ENCODE peak calls at places on chromosome 9, in seven cellular contexts. J, R, U, O, V, E and P are unnamed samples.

GRCh38 chr9:95587071-95587964 is 70.5 kb upstream of the PTCH1 start:
- DNase-seq in J (no peak), R (no peak), U (no peak), O (no peak), V (no peak), E (no peak), P (no peak)

GRCh38 chr9:17764306-17764705 is 185.4 kb downstream of the SH3GL2 start:
- DNase-seq in J (no peak), R (no peak), U (no peak), O (no peak), V (no peak), E (no peak), P (no peak)

GRCh38 chr9:73114958-73115357 is 36.7 kb upstream of the ANXA1 start:
- DNase-seq in J (no peak), R (no peak), U (no peak), O (no peak), V (no peak), E (no peak), P (no peak)

GRCh38 chr9:116952434-116952805 is 265.3 kb downstream of the TRIM32 start:
- DNase-seq in J (no peak), R (no peak), U (no peak), O (no peak), V (no peak), E (peak; percentile 85), P (no peak)

GRCh38 chr9:93678199-93679019 is 102.0 kb downstream of the PHF2 start:
- DNase-seq in J (peak; percentile 13), R (peak; percentile 29), U (no peak), O (no peak), V (no peak), E (no peak), P (peak; percentile 55)

GRCh38 chr9:110069326-110070248 is 138.4 kb downstream of the C9orf152 start:
- DNase-seq in J (no peak), R (no peak), U (no peak), O (peak; percentile 84), V (peak; percentile 96), E (peak; percentile 17), P (peak; percentile 78)

GRCh38 chr9:122265265-122265900 is 701 bp downstream of the MRRF start:
- DNase-seq in J (no peak), R (no peak), U (peak; percentile 81), O (peak; percentile 28), V (peak; percentile 6), E (peak; percentile 39), P (no peak)

GRCh38 chr9:19087601-19088000 is 15.1 kb downstream of the HAUS6 start:
- DNase-seq in J (no peak), R (peak; percentile 78), U (peak; percentile 28), O (peak; percentile 91), V (peak; percentile 59), E (peak; percentile 83), P (no peak)

GRCh38 chr9:96193356-96193755 is 108.6 kb downstream of the HSD17B3 start:
- DNase-seq in J (no peak), R (no peak), U (no peak), O (no peak), V (no peak), E (no peak), P (no peak)

GRCh38 chr9:122251351-122251750 is 13.3 kb downstream of the RBM18 start:
- DNase-seq in J (no peak), R (no peak), U (no peak), O (no peak), V (no peak), E (peak; percentile 52), P (no peak)

GRCh38 chr9:87285183-87285582 is 212.5 kb upstream of the DAPK1 start:
- DNase-seq in J (peak; percentile 82), R (no peak), U (no peak), O (peak; percentile 61), V (peak; percentile 23), E (no peak), P (no peak)

GRCh38 chr9:1173211-1173610 is 123.1 kb downstream of the DMRT2 start:
- DNase-seq in J (no peak), R (no peak), U (no peak), O (no peak), V (no peak), E (no peak), P (no peak)

GRCh38 chr9:14678776-14679175 is 14.5 kb downstream of the ZDHHC21 start:
- DNase-seq in J (no peak), R (no peak), U (no peak), O (no peak), V (no peak), E (no peak), P (no peak)

GRCh38 chr9:78769684-78770083 is 472.8 kb downstream of the PSAT1 start:
- DNase-seq in J (no peak), R (no peak), U (no peak), O (no peak), V (no peak), E (peak; percentile 40), P (no peak)

GRCh38 chr9:83483223-83483622 is 55.0 kb downstream of the FRMD3 start:
- DNase-seq in J (no peak), R (no peak), U (no peak), O (no peak), V (no peak), E (no peak), P (no peak)

GRCh38 chr9:136695955-136696354 is 8.7 kb upstream of the AGPAT2 start:
- DNase-seq in J (no peak), R (peak; percentile 33), U (peak; percentile 34), O (no peak), V (no peak), E (no peak), P (no peak)

GRCh38 chr9:138022121-138022741 is 144.6 kb downstream of the CACNA1B start:
- DNase-seq in J (peak; percentile 23), R (no peak), U (peak; percentile 40), O (peak; percentile 16), V (no peak), E (peak; percentile 15), P (peak; percentile 55)

GRCh38 chr9:81182421-81182820 is 506.9 kb downstream of the TLE1 start:
- DNase-seq in J (no peak), R (no peak), U (no peak), O (peak; percentile 66), V (peak; percentile 77), E (peak; percentile 40), P (no peak)

GRCh38 chr9:11506980-11507379 is 894.2 kb upstream of the PTPRD start:
- DNase-seq in J (no peak), R (no peak), U (no peak), O (no peak), V (no peak), E (no peak), P (no peak)

GRCh38 chr9:116541402-116541801 is 145.7 kb upstream of the TRIM32 start:
- DNase-seq in J (no peak), R (no peak), U (peak; percentile 1), O (no peak), V (no peak), E (no peak), P (no peak)

GRCh38 chr9:16868706-16869105 is 1.8 kb downstream of the BNC2 start:
- DNase-seq in J (no peak), R (no peak), U (no peak), O (peak; percentile 56), V (peak; percentile 28), E (no peak), P (no peak)

GRCh38 chr9:77011973-77012817 is 7.3 kb upstream of the FOXB2 start:
- DNase-seq in J (peak; percentile 53), R (peak; percentile 69), U (peak; percentile 72), O (peak; percentile 48), V (peak; percentile 29), E (no peak), P (no peak)

GRCh38 chr9:1673300-1673699 is 341.8 kb upstream of the SMARCA2 start:
- DNase-seq in J (no peak), R (no peak), U (no peak), O (no peak), V (no peak), E (no peak), P (no peak)

GRCh38 chr9:111287127-111287526 is 42.9 kb downstream of the OR2K2 start:
- DNase-seq in J (no peak), R (no peak), U (no peak), O (peak; percentile 62), V (peak; percentile 82), E (peak; percentile 36), P (no peak)

GRCh38 chr9:88605500-88606172 is 70.7 kb downstream of the NXNL2 start:
- DNase-seq in J (no peak), R (no peak), U (no peak), O (peak; percentile 74), V (peak; percentile 54), E (no peak), P (no peak)

GRCh38 chr9:87872079-87872624 is 10.5 kb upstream of the SPATA31E1 start:
- DNase-seq in J (no peak), R (no peak), U (no peak), O (no peak), V (peak; percentile 36), E (no peak), P (peak; percentile 91)

GRCh38 chr9:35603506-35603985 is 1.5 kb upstream of the TESK1 start:
- DNase-seq in J (peak; percentile 56), R (peak; percentile 76), U (no peak), O (peak; percentile 93), V (peak; percentile 86), E (peak; percentile 53), P (peak; percentile 95)
- H3K4me3 ChIP-seq in J (peak overlapping the region; percentile 76), R (peak overlapping the region; percentile 45), U (peak overlapping the region; percentile 68), O (peak overlapping the region; percentile 50), V (peak overlapping the region; percentile 38), E (peak overlapping the region; percentile 52), P (peak overlapping the region; percentile 90)

GRCh38 chr9:99825158-99826046 is 3.7 kb downstream of the NR4A3 start:
- DNase-seq in J (no peak), R (peak; percentile 40), U (peak; percentile 25), O (no peak), V (no peak), E (no peak), P (no peak)
- H3K4me3 ChIP-seq in J (peak overlapping the region; percentile 81), R (no peak overlapping the region), U (no peak overlapping the region), O (peak overlapping the region; percentile 89), V (no peak overlapping the region), E (no peak overlapping the region), P (peak overlapping the region; percentile 87)

DNA sequence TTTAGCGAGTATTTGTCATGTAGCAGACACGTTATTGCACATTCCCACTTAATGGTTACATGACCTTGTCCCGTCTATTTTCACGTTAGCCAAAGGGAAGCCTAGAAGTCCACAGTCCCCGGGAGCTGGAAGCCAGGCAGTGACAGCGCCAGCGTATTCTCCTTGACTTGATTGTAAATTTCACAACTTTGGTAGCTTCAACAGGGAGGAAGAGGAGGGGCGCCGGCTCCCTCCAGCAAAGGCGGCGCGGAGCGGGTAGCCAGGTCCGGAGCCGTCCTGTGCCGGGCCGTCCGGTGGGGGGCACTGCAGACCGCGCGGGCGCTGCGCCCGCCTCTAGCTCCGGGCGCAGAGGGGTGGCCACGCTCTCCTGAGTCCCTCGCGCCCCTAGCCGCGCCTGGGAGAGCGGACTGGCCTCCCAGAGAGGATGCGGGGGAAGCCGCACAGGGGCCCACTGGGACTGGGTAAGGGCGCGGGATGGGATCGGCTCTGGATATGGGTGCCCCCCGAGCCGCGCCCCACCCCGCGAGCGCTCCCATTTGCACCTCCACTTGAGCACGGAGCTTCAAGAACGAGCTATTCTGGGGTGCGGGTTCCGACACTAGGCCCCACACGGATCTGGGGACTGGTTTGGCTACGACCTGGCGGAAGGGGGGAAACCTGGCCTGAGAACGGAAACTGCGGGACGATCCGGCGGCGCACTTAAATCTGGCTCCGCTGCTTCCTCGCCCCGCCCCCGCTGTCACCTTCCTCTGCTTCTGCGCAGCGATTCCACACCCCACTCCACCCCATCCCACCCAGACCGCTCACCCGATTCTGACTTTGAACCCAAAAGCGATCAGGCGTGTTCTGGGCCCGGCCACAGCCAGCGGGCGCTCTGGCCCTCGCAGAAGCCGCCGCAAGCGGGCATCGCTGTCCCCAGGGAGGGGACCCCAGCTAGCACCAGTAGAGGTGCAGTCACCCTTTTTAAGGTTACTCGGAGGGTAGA is 23.8 kb downstream of the KLF4 start:
- DNase-seq in J (peak; percentile 70), R (peak; percentile 85), U (peak; percentile 81), O (peak; percentile 58), V (peak; percentile 33), E (peak; percentile 50), P (peak; percentile 88)
- H3K4me3 ChIP-seq in J (peak overlapping the region; percentile 61), R (peak overlapping the region; percentile 44), U (peak overlapping the region; percentile 34), O (peak overlapping the region; percentile 65), V (peak overlapping the region; percentile 48), E (peak overlapping the region; percentile 59), P (peak overlapping the region; percentile 61)

GRCh38 chr9:33161011-33161588 is 6.0 kb downstream of the B4GALT1 start:
- DNase-seq in J (peak; percentile 62), R (peak; percentile 74), U (peak; percentile 77), O (peak; percentile 97), V (peak; percentile 98), E (peak; percentile 96), P (peak; percentile 84)
- H3K4me3 ChIP-seq in J (peak overlapping the region; percentile 28), R (no peak overlapping the region), U (no peak overlapping the region), O (no peak overlapping the region), V (no peak overlapping the region), E (peak overlapping the region; percentile 19), P (no peak overlapping the region)